ENCODE peak calls at places on chromosomes 2 and 18, in five cellular contexts. One of them, this sample, is unnamed.
A peak's percentile ranks its signal among the peaks of the same experiment; 100 is the strongest.

GRCh38 chr2:136242687-136243277 is 124.8 kb upstream of the CXCR4 start:
- DNase-seq in upper lobe of right lung: no peak
- DNase-seq in SK-N-MC: no peak
- DNase-seq in CD8-positive, alpha-beta memory T cell: peak; percentile 26
- DNase-seq in CD8-positive, alpha-beta T cell: peak; percentile 78
- DNase-seq in this sample: no peak

GRCh38 chr2:168530980-168531379 is 74.9 kb downstream of the CERS6 start:
- DNase-seq in CD8-positive, alpha-beta memory T cell: no peak
- DNase-seq in SK-N-MC: no peak
- DNase-seq in CD8-positive, alpha-beta T cell: no peak
- DNase-seq in upper lobe of right lung: no peak
- DNase-seq in this sample: no peak

GRCh38 chr2:30237346-30238142 is 6.2 kb downstream of the LBH start:
- DNase-seq in upper lobe of right lung: no peak
- DNase-seq in SK-N-MC: no peak
- DNase-seq in CD8-positive, alpha-beta T cell: peak; percentile 47
- DNase-seq in CD8-positive, alpha-beta memory T cell: no peak
- DNase-seq in this sample: no peak

GRCh38 chr2:50143822-50144575 is 887.9 kb downstream of the NRXN1 start:
- DNase-seq in SK-N-MC: no peak
- DNase-seq in upper lobe of right lung: no peak
- DNase-seq in CD8-positive, alpha-beta T cell: no peak
- DNase-seq in CD8-positive, alpha-beta memory T cell: no peak
- DNase-seq in this sample: no peak

GRCh38 chr2:199646439-199646838 is 188.7 kb upstream of the SATB2 start:
- DNase-seq in upper lobe of right lung: no peak
- DNase-seq in SK-N-MC: no peak
- DNase-seq in CD8-positive, alpha-beta T cell: no peak
- DNase-seq in CD8-positive, alpha-beta memory T cell: no peak
- DNase-seq in this sample: no peak

GRCh38 chr2:21710496-21710895 is 586.7 kb downstream of the TDRD15 start:
- DNase-seq in SK-N-MC: no peak
- DNase-seq in upper lobe of right lung: no peak
- DNase-seq in CD8-positive, alpha-beta memory T cell: no peak
- DNase-seq in CD8-positive, alpha-beta T cell: no peak
- DNase-seq in this sample: no peak

GRCh38 chr2:172196768-172197322 is 94.1 kb upstream of the DLX2 start:
- DNase-seq in CD8-positive, alpha-beta T cell: no peak
- DNase-seq in upper lobe of right lung: peak; percentile 68
- DNase-seq in CD8-positive, alpha-beta memory T cell: no peak
- DNase-seq in SK-N-MC: no peak
- DNase-seq in this sample: no peak

GRCh38 chr2:191760655-191761054 is 82.7 kb downstream of the NABP1 start:
- DNase-seq in SK-N-MC: no peak
- DNase-seq in CD8-positive, alpha-beta memory T cell: no peak
- DNase-seq in upper lobe of right lung: no peak
- DNase-seq in CD8-positive, alpha-beta T cell: no peak
- DNase-seq in this sample: no peak

GRCh38 chr2:29405266-29405665 is 290.1 kb downstream of the CLIP4 start:
- DNase-seq in CD8-positive, alpha-beta memory T cell: no peak
- DNase-seq in SK-N-MC: no peak
- DNase-seq in upper lobe of right lung: no peak
- DNase-seq in CD8-positive, alpha-beta T cell: no peak
- DNase-seq in this sample: no peak

GRCh38 chr18:26190506-26190905 is 35.7 kb upstream of the TAF4B start:
- DNase-seq in upper lobe of right lung: no peak
- DNase-seq in SK-N-MC: no peak
- DNase-seq in CD8-positive, alpha-beta memory T cell: no peak
- DNase-seq in CD8-positive, alpha-beta T cell: peak; percentile 63
- DNase-seq in this sample: no peak

DNA sequence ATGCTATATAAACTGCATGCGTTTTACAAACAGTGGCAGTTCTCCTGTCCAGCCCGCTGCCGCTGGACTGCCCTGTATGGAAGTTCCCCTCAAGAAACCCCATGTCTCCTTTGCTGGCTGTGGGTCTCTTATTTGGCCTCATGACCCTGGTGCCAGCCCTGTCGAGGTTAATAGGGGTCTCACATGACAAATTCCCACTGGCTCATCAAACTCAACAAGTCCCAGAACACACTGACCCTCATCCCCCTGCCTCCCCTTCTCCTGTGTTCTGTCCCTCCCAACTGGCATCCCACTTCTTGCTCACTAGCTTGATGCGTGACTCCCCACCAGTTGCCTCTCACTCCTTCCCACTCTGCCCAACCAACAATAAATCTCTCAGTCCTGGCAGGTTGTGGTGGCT is 137.6 kb upstream of the HS6ST1 start:
- DNase-seq in SK-N-MC: no peak
- DNase-seq in CD8-positive, alpha-beta memory T cell: no peak
- DNase-seq in upper lobe of right lung: peak; percentile 7
- DNase-seq in CD8-positive, alpha-beta T cell: peak; percentile 32
- DNase-seq in this sample: no peak
- H3K9me3 ChIP-seq in SK-N-MC: peaks cover 3% of the 10 kb centered on the region
- H3K9me3 ChIP-seq in CD8-positive, alpha-beta memory T cell: no peaks in the 10 kb centered on the region
- H3K9me3 ChIP-seq in upper lobe of right lung: no peaks in the 10 kb centered on the region
- H3K9me3 ChIP-seq in CD8-positive, alpha-beta T cell: no peaks in the 10 kb centered on the region
- H3K9me3 ChIP-seq in this sample: no peaks in the 10 kb centered on the region

GRCh38 chr2:229564300-229564907 is 150.0 kb downstream of the DNER start:
- DNase-seq in CD8-positive, alpha-beta T cell: no peak
- DNase-seq in SK-N-MC: no peak
- DNase-seq in CD8-positive, alpha-beta memory T cell: no peak
- DNase-seq in upper lobe of right lung: no peak
- DNase-seq in this sample: no peak
- H3K9me3 ChIP-seq in CD8-positive, alpha-beta T cell: no peaks in the 10 kb centered on the region
- H3K9me3 ChIP-seq in SK-N-MC: no peaks in the 10 kb centered on the region
- H3K9me3 ChIP-seq in CD8-positive, alpha-beta memory T cell: no peaks in the 10 kb centered on the region
- H3K9me3 ChIP-seq in upper lobe of right lung: no peaks in the 10 kb centered on the region
- H3K9me3 ChIP-seq in this sample: no peaks in the 10 kb centered on the region

DNA sequence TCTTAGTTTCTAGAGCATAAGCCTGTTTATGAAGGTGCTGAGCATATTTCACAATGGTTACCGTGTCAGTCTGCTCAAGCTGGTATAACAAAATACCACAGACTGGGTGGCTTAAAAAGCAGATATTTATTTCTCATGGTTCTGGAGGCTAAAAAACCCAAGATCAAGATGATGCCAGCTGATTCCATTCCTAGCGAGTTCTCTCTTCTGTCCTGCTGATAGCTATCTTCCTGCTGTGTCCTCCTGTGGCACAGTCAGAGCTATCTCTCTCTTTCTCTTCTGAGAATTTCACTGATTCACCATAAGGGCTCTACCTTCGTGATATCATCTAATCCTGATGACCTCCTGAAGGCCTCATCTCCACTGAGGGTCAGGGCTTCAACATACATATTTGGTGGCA is 273.0 kb downstream of the CDH2 start:
- DNase-seq in SK-N-MC: no peak
- DNase-seq in upper lobe of right lung: no peak
- DNase-seq in CD8-positive, alpha-beta T cell: no peak
- DNase-seq in CD8-positive, alpha-beta memory T cell: no peak
- DNase-seq in this sample: no peak
- H3K9me3 ChIP-seq in SK-N-MC: no peaks in the 10 kb centered on the region
- H3K9me3 ChIP-seq in upper lobe of right lung: no peaks in the 10 kb centered on the region
- H3K9me3 ChIP-seq in CD8-positive, alpha-beta T cell: no peaks in the 10 kb centered on the region
- H3K9me3 ChIP-seq in CD8-positive, alpha-beta memory T cell: no peaks in the 10 kb centered on the region
- H3K9me3 ChIP-seq in this sample: no peaks in the 10 kb centered on the region

GRCh38 chr18:72940509-72940908 is 72.7 kb upstream of the NETO1 start:
- DNase-seq in upper lobe of right lung: no peak
- DNase-seq in SK-N-MC: no peak
- DNase-seq in CD8-positive, alpha-beta memory T cell: no peak
- DNase-seq in CD8-positive, alpha-beta T cell: no peak
- DNase-seq in this sample: no peak

GRCh38 chr18:72941001-72941400 is 73.2 kb upstream of the NETO1 start:
- DNase-seq in CD8-positive, alpha-beta T cell: no peak
- DNase-seq in SK-N-MC: peak; percentile 45
- DNase-seq in upper lobe of right lung: no peak
- DNase-seq in CD8-positive, alpha-beta memory T cell: no peak
- DNase-seq in this sample: no peak

DNA sequence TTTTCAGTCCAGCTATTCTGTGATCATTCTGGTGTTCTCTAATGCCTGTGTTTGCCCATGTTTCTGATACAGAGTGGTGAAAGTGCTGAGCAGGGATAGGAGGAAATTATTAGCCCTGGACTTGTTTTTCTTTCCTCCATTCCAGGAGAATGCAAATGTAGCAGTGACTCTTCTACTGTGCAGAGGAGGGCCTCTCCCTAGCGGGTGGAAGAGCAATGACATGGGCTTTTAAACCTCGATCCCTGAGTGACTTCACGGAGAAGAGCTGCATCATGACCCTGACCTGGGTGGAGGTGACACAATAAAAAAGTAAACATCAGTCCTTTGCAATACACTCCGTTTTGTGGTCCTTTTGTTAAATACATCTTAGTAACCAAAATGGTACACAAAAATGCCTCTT is 68.0 kb upstream of the NETO1 start:
- DNase-seq in SK-N-MC: no peak
- DNase-seq in CD8-positive, alpha-beta memory T cell: no peak
- DNase-seq in upper lobe of right lung: no peak
- DNase-seq in CD8-positive, alpha-beta T cell: no peak
- DNase-seq in this sample: no peak
- H3K9me3 ChIP-seq in SK-N-MC: no peaks in the 10 kb centered on the region
- H3K9me3 ChIP-seq in CD8-positive, alpha-beta memory T cell: no peaks in the 10 kb centered on the region
- H3K9me3 ChIP-seq in upper lobe of right lung: no peaks in the 10 kb centered on the region
- H3K9me3 ChIP-seq in CD8-positive, alpha-beta T cell: no peaks in the 10 kb centered on the region
- H3K9me3 ChIP-seq in this sample: no peaks in the 10 kb centered on the region

GRCh38 chr18:78082776-78083175 is 833.1 kb downstream of the GALR1 start:
- DNase-seq in CD8-positive, alpha-beta memory T cell: no peak
- DNase-seq in upper lobe of right lung: no peak
- DNase-seq in SK-N-MC: no peak
- DNase-seq in CD8-positive, alpha-beta T cell: no peak
- DNase-seq in this sample: no peak
- H3K9me3 ChIP-seq in CD8-positive, alpha-beta memory T cell: no peaks in the 10 kb centered on the region
- H3K9me3 ChIP-seq in upper lobe of right lung: no peaks in the 10 kb centered on the region
- H3K9me3 ChIP-seq in SK-N-MC: no peaks in the 10 kb centered on the region
- H3K9me3 ChIP-seq in CD8-positive, alpha-beta T cell: no peaks in the 10 kb centered on the region
- H3K9me3 ChIP-seq in this sample: no peaks in the 10 kb centered on the region